ENCODE peak calls at places on chromosomes 16 and 17, in seven cellular contexts. I is dorsolateral prefrontal cortex, L is left ventricle myocardium inferior, A is MM.1S, C is upper lobe of right lung, F is lower leg skin, G is GM13976. B is an unnamed sample.

GRCh38 chr17:38705803-38706624 is 941 bp downstream of the MLLT6 start:
- DNase-seq in I (no peak), L (peak), A (peak), C (peak), F (peak), G (no peak), B (no peak)

GRCh38 chr17:77744268-77744988 is 214.1 kb upstream of the TNRC6C start:
- DNase-seq in I (no peak), L (peak), A (no peak), C (peak), F (no peak), G (no peak), B (no peak)

GRCh38 chr17:73278465-73279453 is 17.1 kb upstream of the CPSF4L start:
- DNase-seq in I (no peak), L (peak), A (no peak), C (no peak), F (no peak), G (no peak), B (peak)

GRCh38 chr16:3857189-3858013 is 23.1 kb downstream of the CREBBP start:
- DNase-seq in I (no peak), L (no peak), A (peak), C (no peak), F (no peak), G (no peak), B (no peak)

GRCh38 chr17:10268005-10268404 is 69.6 kb upstream of the GAS7 start:
- DNase-seq in I (no peak), L (no peak), A (no peak), C (no peak), F (no peak), G (no peak), B (no peak)

GRCh38 chr17:33234233-33234632 is 58.9 kb downstream of the ASIC2 start:
- DNase-seq in I (no peak), L (no peak), A (no peak), C (no peak), F (no peak), G (no peak), B (no peak)

GRCh38 chr16:84996365-84996764 is 15.0 kb downstream of the ZDHHC7 start:
- DNase-seq in I (no peak), L (no peak), A (no peak), C (no peak), F (no peak), G (no peak), B (no peak)

GRCh38 chr17:14198575-14198974 is 38.1 kb downstream of the CDRT15 start:
- DNase-seq in I (no peak), L (no peak), A (no peak), C (no peak), F (no peak), G (no peak), B (no peak)

GRCh38 chr16:69707920-69708683 is 18.3 kb downstream of the NQO1 start:
- DNase-seq in I (no peak), L (no peak), A (no peak), C (no peak), F (peak), G (no peak), B (no peak)

GRCh38 chr16:3022208-3022696 is 1.5 kb downstream of the HCFC1R1 start:
- DNase-seq in I (peak), L (peak), A (no peak), C (peak), F (peak), G (peak), B (peak)

DNA sequence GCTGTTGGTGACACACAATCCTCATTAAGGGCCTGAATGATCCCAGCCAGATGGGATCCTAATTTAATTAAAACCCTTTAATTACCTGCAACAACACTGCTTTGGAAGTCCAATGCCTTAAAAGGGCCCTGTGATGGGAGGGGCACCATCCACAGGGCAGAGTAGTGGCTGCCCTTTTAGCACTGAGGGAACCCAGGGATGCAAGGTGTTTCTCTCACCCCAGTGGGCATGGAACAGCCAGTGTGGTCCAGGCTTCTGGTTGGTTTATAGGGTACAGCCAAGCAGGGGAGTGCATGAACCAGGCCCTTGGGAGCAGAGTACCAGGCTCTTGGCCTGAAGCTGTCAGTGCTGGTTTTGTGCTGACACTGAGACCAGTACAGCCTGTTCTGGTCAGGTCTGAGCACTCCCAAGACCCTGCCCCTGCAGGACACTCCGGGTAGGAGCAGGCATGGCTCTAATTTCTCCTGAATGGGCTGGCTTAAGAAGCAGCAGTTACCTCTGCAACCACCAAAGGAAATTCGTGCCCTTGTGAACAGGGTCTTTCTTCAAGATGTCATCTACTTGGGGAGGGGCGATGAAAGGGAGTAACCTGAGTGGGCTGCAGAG is 9.9 kb downstream of the NXPH3 start:
- DNase-seq in I (no peak), L (no peak), A (no peak), C (no peak), F (no peak), G (no peak), B (no peak)
- TF ChIP-seq CTCF in I (no peak), L (no peak), A (no peak), C (no peak), F (no peak), G (no peak), B (no peak)

GRCh38 chr17:45317113-45317820 is 447 bp upstream of the MAP3K14 start:
- DNase-seq in I (peak), L (peak), A (peak), C (peak), F (peak), G (peak), B (peak)
- TF ChIP-seq CTCF in I (peak), L (no peak), A (no peak), C (no peak), F (no peak), G (no peak), B (no peak)

DNA sequence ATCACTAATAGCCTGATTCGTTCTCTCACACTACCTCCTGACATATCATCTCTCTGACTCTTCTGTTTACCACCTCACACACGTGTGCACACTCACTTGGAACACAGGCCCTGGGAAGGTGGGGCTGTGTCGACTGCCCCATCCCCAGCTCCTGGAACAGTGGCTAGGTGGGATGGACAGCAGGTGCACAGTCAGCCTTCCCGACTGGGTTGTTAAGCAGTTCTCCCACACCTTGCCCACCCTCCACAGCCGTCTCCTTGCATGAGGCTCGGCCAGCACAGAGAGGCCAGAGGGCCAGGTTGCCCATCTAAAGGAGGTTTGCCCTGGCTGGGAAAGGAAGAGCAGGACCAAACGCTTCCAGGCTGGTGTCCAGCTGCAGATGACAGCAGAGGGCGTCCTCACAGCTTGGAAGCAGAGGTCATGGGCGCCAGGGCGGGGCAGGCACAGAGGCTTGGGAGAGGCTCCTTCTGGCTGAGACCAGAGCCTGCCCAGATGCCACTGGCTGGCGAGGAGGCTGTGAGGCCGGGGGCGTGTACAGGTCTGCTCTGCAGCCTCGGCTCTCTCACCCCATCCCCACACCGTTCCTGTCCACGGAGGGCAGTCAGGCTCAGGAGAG is 92.8 kb downstream of the AMFR start:
- DNase-seq in I (peak), L (peak), A (peak), C (peak), F (no peak), G (peak), B (no peak)
- TF ChIP-seq CTCF in I (peak), L (peak), A (peak), C (peak), F (no peak), G (peak), B (no peak)

DNA sequence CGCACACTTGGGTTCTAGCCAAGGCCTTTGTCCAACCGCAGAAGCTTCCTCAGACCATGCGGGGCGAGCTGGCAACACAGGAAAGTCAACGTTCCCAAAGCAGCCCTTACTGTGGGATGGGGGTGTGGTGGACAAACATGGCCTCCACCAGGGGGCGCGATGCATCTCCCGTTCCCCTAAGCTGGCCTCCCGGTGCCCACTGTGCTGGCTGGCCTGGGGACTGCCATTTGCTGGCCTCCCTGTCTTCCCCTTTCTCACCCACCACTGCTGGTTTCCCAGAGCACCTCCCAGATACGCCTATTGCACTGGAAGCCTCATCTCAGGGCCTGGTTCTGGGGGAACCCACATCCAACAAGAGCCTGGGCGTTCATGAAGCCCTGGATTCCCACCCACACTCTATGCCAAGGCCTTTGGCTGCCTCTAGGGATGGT is 145.3 kb downstream of the IRF8 start:
- DNase-seq in I (no peak), L (no peak), A (no peak), C (peak), F (no peak), G (peak), B (no peak)
- TF ChIP-seq CTCF in I (peak), L (peak), A (peak), C (peak), F (no peak), G (peak), B (peak)